ENCODE peak calls at places on chromosome 6, in eight cellular contexts. D is gastrocnemius medialis, O is transverse colon, M is sigmoid colon, V is prostate gland, P is Peyer's patch, G is thyroid gland, E is IMR-90. L is an unnamed sample.

GRCh38 chr6:90890681-90891337 is 303.9 kb upstream of the MAP3K7 start:
- DNase-seq in P (no peak), M (no peak), G (no peak), O (no peak), D (no peak), V (no peak), E (no peak), L (no peak)

GRCh38 chr6:170480045-170480714 is 72.9 kb downstream of the PSMB1 start:
- DNase-seq in P (no peak), V (no peak), D (no peak), E (peak), O (no peak), G (peak), M (no peak), L (no peak)

GRCh38 chr6:169185011-169185521 is 68.6 kb downstream of the THBS2 start:
- DNase-seq in V (no peak), G (no peak), D (no peak), M (no peak), E (no peak), P (no peak), O (no peak), L (no peak)

GRCh38 chr6:53581161-53581560 is 36.3 kb upstream of the GCLC start:
- DNase-seq in G (no peak), V (no peak), O (no peak), M (no peak), P (no peak), E (peak), D (no peak), L (no peak)

GRCh38 chr6:28922841-28923317 is 906 bp downstream of the TRIM27 start:
- DNase-seq in E (peak), M (no peak), O (peak), G (peak), P (peak), V (peak), D (peak), L (no peak)

GRCh38 chr6:131729550-131729949 is 18.7 kb upstream of the CTAGE9 start:
- DNase-seq in G (no peak), P (no peak), O (no peak), E (no peak), V (no peak), M (no peak), D (no peak), L (no peak)

GRCh38 chr6:64553414-64553813 is 917.8 kb downstream of the PHF3 start:
- DNase-seq in G (no peak), O (no peak), P (no peak), M (no peak), V (no peak), D (no peak), E (no peak), L (no peak)

GRCh38 chr6:11356404-11357155 is 124.1 kb upstream of the NEDD9 start:
- DNase-seq in D (no peak), P (no peak), V (no peak), O (peak), M (no peak), G (no peak), E (no peak), L (no peak)

GRCh38 chr6:30754631-30755030 is 10.3 kb upstream of the IER3 start:
- DNase-seq in P (no peak), O (no peak), G (no peak), E (peak), D (no peak), V (no peak), M (no peak), L (no peak)

GRCh38 chr6:125198285-125199009 is 44.9 kb downstream of the TPD52L1 start:
- DNase-seq in V (no peak), M (no peak), D (peak), E (no peak), O (no peak), G (no peak), P (no peak), L (no peak)

GRCh38 chr6:9056556-9056955 is 621.2 kb upstream of the SLC35B3 start:
- DNase-seq in P (no peak), G (no peak), E (no peak), O (no peak), M (no peak), D (no peak), V (no peak), L (no peak)

GRCh38 chr6:85961125-85961524 is 318.4 kb upstream of the SYNCRIP start:
- DNase-seq in V (no peak), D (no peak), G (no peak), E (no peak), P (no peak), M (no peak), O (no peak), L (no peak)

GRCh38 chr6:53811746-53812145 is 16.9 kb downstream of the LRRC1 start:
- DNase-seq in E (no peak), V (no peak), M (no peak), G (no peak), D (no peak), O (no peak), P (no peak), L (no peak)

GRCh38 chr6:146870765-146871164 is 272.0 kb downstream of the ADGB start:
- DNase-seq in P (no peak), D (no peak), G (no peak), M (no peak), O (no peak), V (no peak), E (no peak), L (no peak)

GRCh38 chr6:1015819-1016218 is 296.1 kb upstream of the FOXQ1 start:
- DNase-seq in E (no peak), O (no peak), D (no peak), V (no peak), G (peak), P (no peak), M (no peak), L (no peak)

GRCh38 chr6:91704531-91704930 is 1117.7 kb upstream of the MAP3K7 start:
- DNase-seq in V (no peak), E (peak), O (no peak), M (no peak), G (no peak), D (no peak), P (no peak), L (no peak)

GRCh38 chr6:96943535-96943934 is 19.0 kb downstream of the KLHL32 start:
- DNase-seq in E (no peak), P (no peak), M (no peak), G (no peak), O (no peak), V (no peak), D (no peak), L (no peak)

GRCh38 chr6:105892577-105893262 is 193.4 kb upstream of the PRDM1 start:
- DNase-seq in V (no peak), E (no peak), M (no peak), G (no peak), P (peak), O (peak), D (no peak), L (no peak)

GRCh38 chr6:36099872-36100483 is 30.3 kb upstream of the MAPK13 start:
- DNase-seq in D (no peak), G (no peak), O (no peak), E (no peak), P (no peak), M (no peak), V (no peak), L (peak)

GRCh38 chr6:163459007-163459406 is 44.5 kb downstream of the QKI start:
- DNase-seq in D (peak), G (no peak), P (no peak), O (no peak), E (no peak), M (no peak), V (no peak), L (no peak)

GRCh38 chr6:138410048-138410735 is 6.2 kb downstream of the HEBP2 start:
- DNase-seq in D (peak), P (no peak), G (no peak), V (no peak), E (peak), O (no peak), M (no peak), L (no peak)

GRCh38 chr6:123895346-123895745 is 91.7 kb downstream of the NKAIN2 start:
- DNase-seq in D (no peak), V (no peak), M (no peak), O (no peak), G (no peak), E (no peak), P (no peak), L (no peak)

GRCh38 chr6:14721103-14721758 is 524.6 kb upstream of the JARID2 start:
- DNase-seq in V (no peak), O (no peak), P (no peak), D (no peak), M (no peak), E (peak), G (no peak), L (peak)

GRCh38 chr6:39834278-39834677 is 42.1 kb downstream of the DAAM2 start:
- DNase-seq in G (no peak), M (no peak), P (no peak), V (no peak), O (no peak), D (no peak), E (no peak), L (no peak)

GRCh38 chr6:134689177-134689576 is 260.7 kb downstream of the ALDH8A1 start:
- DNase-seq in O (no peak), V (peak), E (no peak), M (no peak), D (peak), P (no peak), G (no peak), L (no peak)

GRCh38 chr6:134466751-134467525 is 149.0 kb upstream of the SGK1 start:
- DNase-seq in V (no peak), M (no peak), D (no peak), O (no peak), G (no peak), P (no peak), E (peak), L (no peak)

DNA sequence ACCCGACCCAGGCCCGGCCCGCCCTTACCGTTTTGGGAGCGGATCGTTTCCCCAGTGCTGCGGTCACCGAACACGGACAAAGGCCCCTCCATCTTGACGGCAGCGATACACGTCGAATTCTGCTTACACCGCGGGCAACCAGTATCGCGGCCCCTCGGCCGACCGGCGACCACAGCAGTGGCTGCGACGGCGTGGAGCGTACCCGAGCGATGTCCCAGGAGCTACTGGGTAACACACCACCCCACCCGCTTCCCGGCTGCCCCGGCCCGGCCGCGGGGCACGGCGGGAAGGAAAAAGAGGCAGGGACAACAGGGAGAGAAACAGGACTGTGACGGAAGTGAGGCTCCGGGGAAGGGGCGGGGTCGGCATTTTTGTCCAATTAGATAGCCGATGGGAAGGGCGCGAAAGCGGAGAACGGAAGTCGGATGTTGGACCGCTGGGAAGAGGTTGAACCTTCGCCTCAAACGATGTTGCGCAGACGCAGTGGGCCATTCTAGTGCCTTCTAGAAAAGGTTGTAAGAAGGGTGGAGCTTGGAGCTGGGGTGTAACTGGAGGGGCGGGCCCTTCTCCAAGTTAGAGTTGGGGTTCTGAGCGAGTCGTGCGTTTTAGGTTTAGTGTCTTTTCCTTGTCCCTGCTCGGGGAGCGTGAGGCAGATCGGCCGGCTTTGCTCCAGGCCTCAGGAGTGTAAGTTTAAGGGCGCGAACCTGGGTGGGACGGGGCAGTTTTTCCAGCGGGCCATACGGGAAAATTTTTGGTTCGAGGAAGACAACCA is at the start of gene TCP1:
- DNase-seq in M (peak), G (peak), P (peak), E (peak), V (peak), D (peak), O (peak), L (peak)
- TF ChIP-seq POLR2A in M (peak), G (peak), P (peak), E (peak), V (peak), D (peak), O (peak), L (peak)

GRCh38 chr6:144064831-144065668 is 30.3 kb downstream of the SF3B5 start:
- DNase-seq in P (peak), M (no peak), D (no peak), V (peak), G (no peak), E (no peak), O (peak), L (peak)
- TF ChIP-seq POLR2A in P (peak), M (peak), D (no peak), V (no peak), G (no peak), E (no peak), O (peak), L (no peak)

DNA sequence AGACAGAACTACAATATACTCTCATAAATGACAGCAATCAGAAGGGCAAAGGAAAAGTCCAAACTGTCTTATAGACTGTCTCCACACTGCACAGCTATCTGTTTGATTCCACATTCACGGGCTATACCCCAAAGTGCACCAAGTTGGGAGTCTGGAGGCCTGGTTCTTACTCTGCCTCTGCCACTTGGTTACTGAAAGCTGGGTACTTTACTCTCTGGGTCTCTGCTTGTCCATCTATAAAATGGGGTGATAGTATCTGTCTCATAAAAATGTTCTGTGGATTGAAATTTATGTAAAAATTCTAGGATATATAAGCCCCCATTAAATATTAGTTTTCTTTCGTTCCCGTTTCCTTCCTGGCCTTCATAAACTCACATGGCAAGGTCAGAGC is 86.5 kb downstream of the CD164 start:
- DNase-seq in V (no peak), P (no peak), O (no peak), D (no peak), G (no peak), M (no peak), E (no peak), L (no peak)
- TF ChIP-seq POLR2A in V (no peak), P (no peak), O (no peak), D (no peak), G (no peak), M (no peak), E (no peak), L (no peak)

GRCh38 chr6:33317668-33318425 is at the start of gene ZBTB22:
- DNase-seq in D (peak), G (peak), V (peak), O (peak), P (peak), M (peak), E (peak), L (peak)
- TF ChIP-seq POLR2A in D (peak), G (no peak), V (peak), O (peak), P (no peak), M (no peak), E (peak), L (peak)

GRCh38 chr6:56399672-56400263 is 152.4 kb upstream of the COL21A1 start:
- DNase-seq in E (no peak), G (no peak), V (no peak), P (no peak), D (no peak), M (no peak), O (no peak), L (no peak)
- TF ChIP-seq POLR2A in E (no peak), G (no peak), V (no peak), P (no peak), D (no peak), M (no peak), O (no peak), L (no peak)

DNA sequence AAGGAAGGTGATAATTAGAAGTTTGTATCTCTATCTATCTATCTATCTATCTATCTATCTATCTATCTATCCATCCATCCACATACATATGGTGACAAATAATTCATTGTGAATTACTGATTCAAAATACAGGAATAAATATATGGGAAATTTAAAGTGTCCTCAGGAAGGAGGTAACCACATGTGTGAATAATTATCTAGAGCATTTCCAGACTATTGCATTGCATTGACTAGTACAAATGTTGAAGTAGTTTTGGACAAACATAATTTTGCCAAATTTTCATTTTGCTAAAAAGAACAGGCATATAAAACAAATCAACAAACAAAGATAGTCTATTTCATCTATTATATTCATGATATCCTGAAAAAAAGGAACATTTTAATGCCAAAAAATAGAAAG is 192.7 kb downstream of the UTRN start:
- DNase-seq in G (no peak), V (no peak), P (no peak), E (no peak), M (no peak), D (no peak), O (no peak), L (no peak)
- TF ChIP-seq POLR2A in G (no peak), V (no peak), P (no peak), E (no peak), M (no peak), D (no peak), O (no peak), L (no peak)

DNA sequence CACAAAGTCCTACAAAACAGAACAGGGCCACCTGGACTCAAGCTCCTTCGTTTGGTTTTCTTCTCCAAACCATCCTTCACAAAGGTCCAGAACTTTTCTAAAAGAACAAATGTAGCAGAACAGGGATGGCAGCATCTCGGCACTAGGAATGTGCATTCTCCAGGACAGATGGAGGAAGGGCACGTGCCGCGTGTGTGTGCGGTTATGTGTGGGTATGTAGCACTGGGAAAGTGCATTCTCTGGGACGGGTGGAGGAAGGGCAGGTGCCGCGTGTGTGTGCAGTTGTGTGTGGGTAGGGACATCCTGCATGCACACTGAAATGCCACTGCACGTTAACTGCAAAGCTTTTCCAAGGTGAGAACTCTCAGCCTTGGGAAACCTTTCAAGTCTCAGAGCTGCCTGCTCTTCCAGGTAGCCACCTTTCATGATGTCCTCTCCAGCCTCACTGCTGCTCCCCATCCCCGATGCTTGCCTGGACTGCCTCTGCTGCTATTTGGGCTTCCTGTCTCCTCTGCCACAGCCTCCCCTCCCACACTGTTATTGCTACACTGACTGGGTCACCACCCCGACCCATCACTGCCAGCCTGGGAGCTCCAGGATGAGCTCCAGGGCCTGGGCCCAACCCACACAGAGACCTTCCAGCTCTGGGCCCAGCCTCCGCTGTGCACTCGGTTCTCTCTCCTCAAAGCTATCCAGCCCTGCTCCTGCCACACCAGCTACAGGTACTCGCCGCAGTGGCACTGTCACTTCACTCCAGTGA is 47.6 kb downstream of the EZR start:
- DNase-seq in E (no peak), V (no peak), G (no peak), P (no peak), M (no peak), O (no peak), D (no peak), L (no peak)
- TF ChIP-seq POLR2A in E (no peak), V (no peak), G (no peak), P (no peak), M (no peak), O (no peak), D (no peak), L (no peak)

DNA sequence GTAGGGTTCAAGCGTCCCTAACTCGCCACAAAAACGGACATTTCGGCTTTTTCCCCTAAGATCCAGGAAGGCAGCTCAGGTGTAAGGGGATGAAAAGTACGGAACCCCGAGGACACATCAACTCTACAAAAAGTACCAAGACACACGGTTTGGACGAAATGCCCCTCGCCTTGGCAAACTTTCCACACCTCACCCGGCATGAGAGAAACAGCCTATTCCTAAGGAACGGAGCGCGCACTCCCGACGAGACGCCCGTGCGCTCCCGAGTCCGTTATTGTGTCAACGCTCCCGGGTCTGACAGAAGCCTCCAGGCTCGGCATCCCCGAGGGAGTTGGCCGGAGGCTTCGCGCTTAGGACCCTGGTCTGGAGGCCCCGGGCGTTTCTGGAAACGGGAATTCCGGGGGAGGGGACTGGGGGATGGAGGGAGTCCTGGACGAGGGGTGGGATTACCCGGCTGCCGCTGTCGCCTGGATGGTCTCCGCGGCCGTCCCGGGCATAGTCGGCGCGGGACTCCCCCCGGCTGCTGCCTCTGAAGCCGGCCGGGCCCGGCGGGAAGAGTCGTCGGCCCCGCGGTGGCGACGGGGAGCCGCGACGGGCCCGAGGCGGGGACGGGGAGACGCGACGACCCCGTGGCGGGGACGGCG is 808 bp downstream of the ZNF318 start:
- DNase-seq in E (peak), D (peak), O (peak), V (peak), P (no peak), M (peak), G (peak), L (peak)
- TF ChIP-seq POLR2A in E (no peak), D (no peak), O (no peak), V (no peak), P (no peak), M (no peak), G (no peak), L (no peak)